ENCODE peak calls at places on chromosome 19, in nine cellular contexts. One of them, this sample, is unnamed.

GRCh38 chr19:44050740-44051653 is 839 bp upstream of the ZNF223 start:
- DNase-seq in tibial nerve: no peak
- DNase-seq in tibial artery: no peak
- DNase-seq in BJ: no peak
- DNase-seq in GM23338: peak; percentile 77
- DNase-seq in prostate gland: no peak
- DNase-seq in right cardiac atrium: no peak
- DNase-seq in spleen: no peak
- DNase-seq in heart right ventricle: no peak
- DNase-seq in this sample: peak; percentile 6

GRCh38 chr19:30856786-30857185 is 484.6 kb downstream of the ZNF536 start:
- DNase-seq in GM23338: no peak
- DNase-seq in right cardiac atrium: no peak
- DNase-seq in prostate gland: no peak
- DNase-seq in spleen: no peak
- DNase-seq in heart right ventricle: no peak
- DNase-seq in tibial artery: no peak
- DNase-seq in tibial nerve: no peak
- DNase-seq in BJ: no peak
- DNase-seq in this sample: no peak

GRCh38 chr19:48507911-48508439 is 3.7 kb downstream of the LMTK3 start:
- DNase-seq in spleen: no peak
- DNase-seq in tibial nerve: no peak
- DNase-seq in GM23338: no peak
- DNase-seq in BJ: no peak
- DNase-seq in tibial artery: no peak
- DNase-seq in heart right ventricle: no peak
- DNase-seq in right cardiac atrium: peak; percentile 29
- DNase-seq in prostate gland: no peak
- DNase-seq in this sample: no peak

GRCh38 chr19:44847144-44848035 is 1.3 kb downstream of the NECTIN2 start:
- DNase-seq in spleen: peak; percentile 85
- DNase-seq in right cardiac atrium: peak; percentile 90
- DNase-seq in BJ: no peak
- DNase-seq in tibial artery: peak; percentile 89
- DNase-seq in heart right ventricle: peak; percentile 85
- DNase-seq in tibial nerve: peak; percentile 62
- DNase-seq in prostate gland: peak; percentile 86
- DNase-seq in GM23338: peak; percentile 85
- DNase-seq in this sample: peak; percentile 83

GRCh38 chr19:55262359-55262758 is 3.5 kb upstream of the PPP6R1 start:
- DNase-seq in prostate gland: no peak
- DNase-seq in BJ: no peak
- DNase-seq in GM23338: no peak
- DNase-seq in right cardiac atrium: no peak
- DNase-seq in spleen: no peak
- DNase-seq in tibial nerve: no peak
- DNase-seq in tibial artery: no peak
- DNase-seq in heart right ventricle: no peak
- DNase-seq in this sample: no peak

GRCh38 chr19:38907227-38907626 is 4.8 kb downstream of the CCER2 start:
- DNase-seq in prostate gland: no peak
- DNase-seq in GM23338: no peak
- DNase-seq in right cardiac atrium: peak; percentile 49
- DNase-seq in heart right ventricle: no peak
- DNase-seq in tibial artery: no peak
- DNase-seq in tibial nerve: no peak
- DNase-seq in spleen: no peak
- DNase-seq in BJ: no peak
- DNase-seq in this sample: no peak

GRCh38 chr19:29539668-29540067 is 13.9 kb downstream of the VSTM2B start:
- DNase-seq in prostate gland: no peak
- DNase-seq in BJ: no peak
- DNase-seq in right cardiac atrium: no peak
- DNase-seq in tibial artery: peak; percentile 38
- DNase-seq in heart right ventricle: no peak
- DNase-seq in GM23338: no peak
- DNase-seq in spleen: peak; percentile 41
- DNase-seq in tibial nerve: no peak
- DNase-seq in this sample: no peak

GRCh38 chr19:3655402-3656072 is 28.9 kb upstream of the CACTIN start:
- DNase-seq in prostate gland: no peak
- DNase-seq in tibial artery: peak; percentile 70
- DNase-seq in spleen: no peak
- DNase-seq in tibial nerve: no peak
- DNase-seq in heart right ventricle: no peak
- DNase-seq in right cardiac atrium: peak; percentile 50
- DNase-seq in BJ: peak; percentile 82
- DNase-seq in GM23338: no peak
- DNase-seq in this sample: peak; percentile 87

GRCh38 chr19:40737102-40737644 is 13.1 kb downstream of the ACTMAP start:
- DNase-seq in BJ: no peak
- DNase-seq in GM23338: no peak
- DNase-seq in tibial artery: no peak
- DNase-seq in spleen: no peak
- DNase-seq in tibial nerve: no peak
- DNase-seq in heart right ventricle: peak; percentile 35
- DNase-seq in right cardiac atrium: peak; percentile 48
- DNase-seq in prostate gland: no peak
- DNase-seq in this sample: no peak

GRCh38 chr19:3366104-3366760 is at the start of gene NFIC:
- DNase-seq in prostate gland: peak; percentile 63
- DNase-seq in heart right ventricle: peak; percentile 83
- DNase-seq in GM23338: peak; percentile 77
- DNase-seq in BJ: no peak
- DNase-seq in tibial artery: peak; percentile 93
- DNase-seq in right cardiac atrium: peak; percentile 94
- DNase-seq in tibial nerve: peak; percentile 83
- DNase-seq in spleen: peak; percentile 87
- DNase-seq in this sample: peak; percentile 60

GRCh38 chr19:10680545-10681135 is 20.6 kb upstream of the QTRT1 start:
- DNase-seq in right cardiac atrium: no peak
- DNase-seq in heart right ventricle: no peak
- DNase-seq in GM23338: no peak
- DNase-seq in spleen: no peak
- DNase-seq in BJ: no peak
- DNase-seq in tibial nerve: no peak
- DNase-seq in prostate gland: no peak
- DNase-seq in tibial artery: no peak
- DNase-seq in this sample: no peak

GRCh38 chr19:30547192-30547591 is 175.0 kb downstream of the ZNF536 start:
- DNase-seq in right cardiac atrium: no peak
- DNase-seq in spleen: no peak
- DNase-seq in BJ: no peak
- DNase-seq in tibial artery: no peak
- DNase-seq in prostate gland: no peak
- DNase-seq in tibial nerve: no peak
- DNase-seq in heart right ventricle: no peak
- DNase-seq in GM23338: no peak
- DNase-seq in this sample: no peak

GRCh38 chr19:2111425-2111824 is 14.7 kb downstream of the IZUMO4 start:
- DNase-seq in tibial nerve: no peak
- DNase-seq in prostate gland: no peak
- DNase-seq in BJ: no peak
- DNase-seq in tibial artery: no peak
- DNase-seq in GM23338: no peak
- DNase-seq in heart right ventricle: no peak
- DNase-seq in right cardiac atrium: no peak
- DNase-seq in spleen: no peak
- DNase-seq in this sample: no peak

GRCh38 chr19:18118420-18119242 is 21.1 kb downstream of the MAST3 start:
- DNase-seq in spleen: no peak
- DNase-seq in BJ: no peak
- DNase-seq in tibial artery: no peak
- DNase-seq in tibial nerve: peak; percentile 24
- DNase-seq in prostate gland: no peak
- DNase-seq in heart right ventricle: no peak
- DNase-seq in right cardiac atrium: no peak
- DNase-seq in GM23338: no peak
- DNase-seq in this sample: no peak

GRCh38 chr19:34120846-34121639 is 51.3 kb upstream of the LSM14A start:
- DNase-seq in tibial nerve: peak; percentile 21
- DNase-seq in right cardiac atrium: no peak
- DNase-seq in heart right ventricle: no peak
- DNase-seq in tibial artery: no peak
- DNase-seq in BJ: no peak
- DNase-seq in prostate gland: no peak
- DNase-seq in GM23338: peak; percentile 77
- DNase-seq in spleen: no peak
- DNase-seq in this sample: peak; percentile 23

GRCh38 chr19:41887711-41888382 is 4.9 kb downstream of the ARHGEF1 start:
- DNase-seq in right cardiac atrium: no peak
- DNase-seq in BJ: peak; percentile 15
- DNase-seq in heart right ventricle: no peak
- DNase-seq in prostate gland: no peak
- DNase-seq in tibial artery: no peak
- DNase-seq in GM23338: peak; percentile 92
- DNase-seq in tibial nerve: no peak
- DNase-seq in spleen: peak; percentile 93
- DNase-seq in this sample: peak; percentile 46
- H3K4me3 ChIP-seq in right cardiac atrium: no peak overlapping the region
- H3K4me3 ChIP-seq in BJ: no peak overlapping the region
- H3K4me3 ChIP-seq in heart right ventricle: no peak overlapping the region
- H3K4me3 ChIP-seq in prostate gland: no peak overlapping the region
- H3K4me3 ChIP-seq in tibial artery: no peak overlapping the region
- H3K4me3 ChIP-seq in GM23338: peak overlapping the region; percentile 38
- H3K4me3 ChIP-seq in tibial nerve: no peak overlapping the region
- H3K4me3 ChIP-seq in spleen: peak overlapping the region; percentile 90
- H3K4me3 ChIP-seq in this sample: no peak overlapping the region

DNA sequence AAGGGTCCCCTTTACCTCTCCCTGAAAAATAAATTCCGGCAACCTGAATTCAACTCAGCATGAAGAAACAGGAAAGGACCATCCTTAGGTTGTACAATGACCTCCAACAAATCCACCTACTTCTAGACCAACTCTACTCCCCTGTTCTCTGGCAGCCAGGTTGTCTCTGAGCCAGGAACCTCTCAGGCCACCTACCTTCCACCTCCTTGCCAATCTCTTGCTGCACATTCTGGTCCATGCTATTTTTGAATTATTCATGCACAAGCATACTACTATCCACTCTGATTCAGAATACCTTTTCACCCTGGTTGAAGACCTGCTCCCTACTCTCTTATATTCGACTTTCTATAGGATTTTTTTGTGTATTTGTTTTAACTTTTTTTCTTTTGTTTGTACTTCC is 415.0 kb upstream of the ZNF507 start:
- DNase-seq in BJ: no peak
- DNase-seq in tibial artery: no peak
- DNase-seq in spleen: no peak
- DNase-seq in heart right ventricle: no peak
- DNase-seq in GM23338: no peak
- DNase-seq in right cardiac atrium: no peak
- DNase-seq in tibial nerve: no peak
- DNase-seq in prostate gland: no peak
- DNase-seq in this sample: no peak
- H3K4me3 ChIP-seq in BJ: no peak overlapping the region
- H3K4me3 ChIP-seq in tibial artery: no peak overlapping the region
- H3K4me3 ChIP-seq in spleen: no peak overlapping the region
- H3K4me3 ChIP-seq in heart right ventricle: no peak overlapping the region
- H3K4me3 ChIP-seq in GM23338: no peak overlapping the region
- H3K4me3 ChIP-seq in right cardiac atrium: no peak overlapping the region
- H3K4me3 ChIP-seq in tibial nerve: no peak overlapping the region
- H3K4me3 ChIP-seq in prostate gland: no peak overlapping the region
- H3K4me3 ChIP-seq in this sample: no peak overlapping the region

GRCh38 chr19:47316513-47316912 is 6.9 kb downstream of the C5AR1 start:
- DNase-seq in BJ: no peak
- DNase-seq in tibial nerve: no peak
- DNase-seq in spleen: no peak
- DNase-seq in GM23338: no peak
- DNase-seq in right cardiac atrium: no peak
- DNase-seq in prostate gland: no peak
- DNase-seq in heart right ventricle: no peak
- DNase-seq in tibial artery: no peak
- DNase-seq in this sample: no peak
- H3K4me3 ChIP-seq in BJ: no peak overlapping the region
- H3K4me3 ChIP-seq in tibial nerve: no peak overlapping the region
- H3K4me3 ChIP-seq in spleen: peak overlapping the region; percentile 68
- H3K4me3 ChIP-seq in GM23338: no peak overlapping the region
- H3K4me3 ChIP-seq in right cardiac atrium: no peak overlapping the region
- H3K4me3 ChIP-seq in prostate gland: no peak overlapping the region
- H3K4me3 ChIP-seq in heart right ventricle: no peak overlapping the region
- H3K4me3 ChIP-seq in tibial artery: no peak overlapping the region
- H3K4me3 ChIP-seq in this sample: no peak overlapping the region

GRCh38 chr19:51702754-51703654 is 9.9 kb downstream of the SPACA6 start:
- DNase-seq in tibial nerve: peak; percentile 32
- DNase-seq in heart right ventricle: peak; percentile 34
- DNase-seq in right cardiac atrium: peak; percentile 81
- DNase-seq in tibial artery: peak; percentile 81
- DNase-seq in prostate gland: peak; percentile 73
- DNase-seq in GM23338: peak; percentile 94
- DNase-seq in BJ: no peak
- DNase-seq in spleen: peak; percentile 83
- DNase-seq in this sample: no peak

GRCh38 chr19:51699170-51699569 is 6.0 kb downstream of the SPACA6 start:
- DNase-seq in spleen: no peak
- DNase-seq in BJ: no peak
- DNase-seq in tibial artery: no peak
- DNase-seq in prostate gland: no peak
- DNase-seq in right cardiac atrium: no peak
- DNase-seq in GM23338: no peak
- DNase-seq in tibial nerve: no peak
- DNase-seq in heart right ventricle: no peak
- DNase-seq in this sample: no peak

GRCh38 chr19:51703655-51704515 is 10.8 kb downstream of the SPACA6 start:
- DNase-seq in GM23338: peak; percentile 98
- DNase-seq in right cardiac atrium: peak; percentile 99
- DNase-seq in spleen: peak; percentile 99
- DNase-seq in tibial nerve: peak; percentile 98
- DNase-seq in BJ: peak; percentile 65
- DNase-seq in prostate gland: peak; percentile 97
- DNase-seq in heart right ventricle: peak; percentile 97
- DNase-seq in tibial artery: peak; percentile 98
- DNase-seq in this sample: peak; percentile 96

GRCh38 chr19:51702103-51702753 is 9.1 kb downstream of the SPACA6 start:
- DNase-seq in tibial nerve: peak; percentile 88
- DNase-seq in right cardiac atrium: peak; percentile 94
- DNase-seq in prostate gland: peak; percentile 85
- DNase-seq in spleen: peak; percentile 88
- DNase-seq in GM23338: peak; percentile 93
- DNase-seq in heart right ventricle: peak; percentile 67
- DNase-seq in BJ: no peak
- DNase-seq in tibial artery: peak; percentile 90
- DNase-seq in this sample: peak; percentile 65

DNA sequence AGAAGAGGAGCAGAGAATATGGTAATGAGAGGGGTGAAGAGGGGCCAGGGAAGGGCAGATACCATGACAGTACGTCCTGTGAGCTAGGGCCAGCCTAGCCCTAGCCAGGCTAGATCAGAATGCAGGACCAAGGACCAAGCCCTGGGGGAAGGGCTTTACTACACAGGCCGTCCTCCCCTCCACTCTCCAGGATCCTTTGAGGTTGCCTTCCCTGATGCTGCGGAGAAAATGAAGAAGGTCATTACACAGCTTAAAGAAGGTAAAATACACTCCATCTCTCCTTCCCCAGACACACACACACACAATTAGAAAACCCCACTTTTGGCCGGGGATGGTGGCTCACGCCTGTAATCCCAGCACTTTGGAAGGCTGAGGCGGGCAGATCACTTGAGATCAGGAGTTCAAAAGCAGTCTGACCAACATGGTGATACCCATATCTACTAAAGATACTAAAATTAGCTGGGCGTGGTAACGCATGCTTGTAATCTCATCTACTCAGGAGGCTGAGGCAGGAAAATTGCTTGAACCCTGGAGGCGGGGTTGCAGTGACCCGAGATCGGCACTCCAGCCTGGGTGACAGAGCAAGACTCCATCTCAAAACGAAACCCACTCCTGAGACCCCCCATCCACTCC is 8.5 kb downstream of the SPACA6 start:
- DNase-seq in heart right ventricle: no peak
- DNase-seq in tibial nerve: no peak
- DNase-seq in spleen: no peak
- DNase-seq in tibial artery: peak; percentile 57
- DNase-seq in GM23338: no peak
- DNase-seq in BJ: no peak
- DNase-seq in right cardiac atrium: no peak
- DNase-seq in prostate gland: no peak
- DNase-seq in this sample: no peak
- H3K4me3 ChIP-seq in heart right ventricle: no peak overlapping the region
- H3K4me3 ChIP-seq in tibial nerve: no peak overlapping the region
- H3K4me3 ChIP-seq in spleen: no peak overlapping the region
- H3K4me3 ChIP-seq in tibial artery: no peak overlapping the region
- H3K4me3 ChIP-seq in GM23338: peak overlapping the region; percentile 66
- H3K4me3 ChIP-seq in BJ: no peak overlapping the region
- H3K4me3 ChIP-seq in right cardiac atrium: no peak overlapping the region
- H3K4me3 ChIP-seq in prostate gland: no peak overlapping the region
- H3K4me3 ChIP-seq in this sample: no peak overlapping the region